ENCODE peak calls at places on chromosome 4, in five cellular contexts. L, K, Z, W and R are unnamed samples.

GRCh38 chr4:37994569-37994968 is 34.4 kb downstream of the PTTG2 start:
- DNase-seq in L (no peak), K (no peak), Z (no peak), W (no peak), R (no peak)

GRCh38 chr4:2247128-2248043 is 5.5 kb upstream of the HAUS3 start:
- DNase-seq in L (peak), K (no peak), Z (no peak), W (no peak), R (no peak)

GRCh38 chr4:41009411-41009810 is 204.9 kb downstream of the APBB2 start:
- DNase-seq in L (no peak), K (no peak), Z (no peak), W (no peak), R (no peak)

GRCh38 chr4:136664988-136665387 is 867.3 kb downstream of the PCDH18 start:
- DNase-seq in L (no peak), K (no peak), Z (no peak), W (no peak), R (no peak)

GRCh38 chr4:4326136-4326535 is 36.1 kb downstream of the ZBTB49 start:
- DNase-seq in L (no peak), K (no peak), Z (no peak), W (no peak), R (no peak)

GRCh38 chr4:23654791-23655190 is 235.1 kb downstream of the PPARGC1A start:
- DNase-seq in L (no peak), K (no peak), Z (no peak), W (no peak), R (no peak)

GRCh38 chr4:94352996-94353395 is 10.4 kb upstream of the HPGDS start:
- DNase-seq in L (no peak), K (no peak), Z (no peak), W (no peak), R (peak)

GRCh38 chr4:164943192-164943591 is 34.3 kb downstream of the TRIM61 start:
- DNase-seq in L (no peak), K (no peak), Z (no peak), W (no peak), R (no peak)

GRCh38 chr4:149830823-149831222 is 15.2 kb upstream of the IQCM start:
- DNase-seq in L (no peak), K (no peak), Z (no peak), W (no peak), R (no peak)

GRCh38 chr4:104743141-104743748 is 248.6 kb upstream of the CXXC4 start:
- DNase-seq in L (no peak), K (no peak), Z (no peak), W (no peak), R (no peak)

GRCh38 chr4:87185471-87185870 is 34.9 kb downstream of the KLHL8 start:
- DNase-seq in L (no peak), K (no peak), Z (no peak), W (no peak), R (no peak)

GRCh38 chr4:98945297-98945850 is 16.4 kb upstream of the EIF4E start:
- DNase-seq in L (no peak), K (no peak), Z (no peak), W (no peak), R (no peak)

GRCh38 chr4:94648699-94649098 is 109.1 kb upstream of the BMPR1B start:
- DNase-seq in L (no peak), K (no peak), Z (no peak), W (no peak), R (no peak)

GRCh38 chr4:76767983-76768382 is 130.0 kb downstream of the SOWAHB start:
- DNase-seq in L (no peak), K (no peak), Z (peak), W (no peak), R (no peak)

GRCh38 chr4:76760214-76760613 is 137.7 kb downstream of the SOWAHB start:
- DNase-seq in L (no peak), K (no peak), Z (peak), W (no peak), R (no peak)

GRCh38 chr4:76764251-76764650 is 133.7 kb downstream of the SOWAHB start:
- DNase-seq in L (no peak), K (no peak), Z (peak), W (no peak), R (no peak)

GRCh38 chr4:76762136-76763130 is 135.5 kb downstream of the SOWAHB start:
- DNase-seq in L (no peak), K (no peak), Z (peak), W (no peak), R (no peak)

GRCh38 chr4:76765473-76766183 is 132.3 kb downstream of the SOWAHB start:
- DNase-seq in L (no peak), K (no peak), Z (no peak), W (no peak), R (peak)
- H3K27ac ChIP-seq in L (no peak), K (no peak), Z (no peak), W (no peak), R (no peak)

DNA sequence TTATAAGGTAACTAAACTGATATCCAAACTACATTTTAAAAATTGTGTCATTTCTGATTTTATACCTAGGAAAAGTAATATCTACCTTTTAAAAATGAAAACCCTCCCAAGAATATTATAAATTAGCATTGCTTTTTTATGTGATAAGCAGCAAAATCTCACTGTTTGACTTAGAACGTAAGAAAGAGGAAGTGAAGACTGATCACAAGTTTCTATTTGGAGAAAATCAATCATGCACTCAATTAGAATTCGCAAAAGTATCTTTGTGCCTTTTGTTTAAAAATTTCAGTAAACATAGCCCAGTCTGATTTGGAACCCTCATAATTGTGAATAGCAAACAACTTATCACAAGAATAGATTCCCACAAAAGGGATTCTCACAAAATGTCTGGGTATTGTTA is 142.7 kb downstream of the TENM3 start:
- DNase-seq in L (no peak), K (no peak), Z (no peak), W (no peak), R (no peak)
- H3K27ac ChIP-seq in L (no peak), K (no peak), Z (no peak), W (no peak), R (no peak)

GRCh38 chr4:48752726-48753125 is 27.4 kb downstream of the FRYL start:
- DNase-seq in L (no peak), K (no peak), Z (peak), W (no peak), R (peak)

GRCh38 chr4:48746608-48747374 is 33.3 kb downstream of the FRYL start:
- DNase-seq in L (no peak), K (no peak), Z (peak), W (peak), R (no peak)

GRCh38 chr4:48752256-48752655 is 27.8 kb downstream of the FRYL start:
- DNase-seq in L (no peak), K (no peak), Z (no peak), W (no peak), R (no peak)

DNA sequence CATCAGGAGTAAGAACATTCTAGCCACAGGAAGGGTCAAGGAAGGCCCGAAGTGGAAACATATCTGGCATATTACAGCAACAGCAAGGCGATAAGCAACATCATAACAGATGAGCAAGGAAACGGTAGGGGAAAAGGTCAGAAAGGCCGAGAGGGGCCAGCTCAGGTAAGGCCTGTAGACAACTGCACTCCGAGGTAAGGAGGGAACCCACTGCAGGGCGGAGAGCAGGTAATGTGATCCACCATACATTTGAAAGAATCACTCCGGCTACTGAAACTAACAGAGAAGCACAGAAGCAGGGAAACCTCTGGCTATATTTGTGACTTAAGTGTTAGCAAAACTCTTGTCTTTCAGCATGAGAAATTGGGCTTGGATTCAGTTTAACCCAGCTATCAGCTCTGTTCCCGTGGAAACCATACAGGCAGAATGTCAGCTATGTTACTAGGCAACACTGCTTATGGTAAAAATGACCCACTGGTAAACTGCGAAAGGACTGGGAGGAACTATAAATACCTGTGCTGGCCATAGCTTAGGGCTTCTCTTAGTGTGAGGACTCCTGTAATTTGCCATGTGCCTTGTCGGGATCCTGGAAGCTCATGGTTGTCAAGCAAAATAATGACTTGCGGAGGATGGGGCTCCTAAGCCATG is 31.0 kb downstream of the FRYL start:
- DNase-seq in L (no peak), K (no peak), Z (peak), W (no peak), R (peak)
- H3K27ac ChIP-seq in L (peak), K (peak), Z (no peak), W (no peak), R (peak)

DNA sequence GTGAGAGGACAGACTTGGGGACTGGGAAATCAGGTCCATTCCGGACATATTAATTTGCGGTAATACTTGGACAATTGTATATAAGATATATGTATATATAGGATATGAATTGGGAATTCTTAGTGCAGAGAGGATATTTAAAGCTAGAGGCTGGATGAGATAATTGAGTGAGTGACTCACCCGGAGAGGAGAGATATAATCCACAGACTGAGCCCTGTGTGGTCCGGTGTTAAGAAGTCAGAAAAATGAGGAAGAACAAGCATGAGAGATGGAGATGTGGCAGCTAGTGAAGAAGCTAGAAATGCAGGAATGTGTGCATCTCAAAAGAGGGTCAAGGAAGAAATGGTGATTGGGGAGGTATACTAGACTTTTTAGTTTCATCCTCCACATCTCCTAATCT is 336.2 kb downstream of the SLC7A11 start:
- DNase-seq in L (no peak), K (no peak), Z (no peak), W (no peak), R (no peak)
- H3K27ac ChIP-seq in L (no peak), K (no peak), Z (no peak), W (no peak), R (no peak)

DNA sequence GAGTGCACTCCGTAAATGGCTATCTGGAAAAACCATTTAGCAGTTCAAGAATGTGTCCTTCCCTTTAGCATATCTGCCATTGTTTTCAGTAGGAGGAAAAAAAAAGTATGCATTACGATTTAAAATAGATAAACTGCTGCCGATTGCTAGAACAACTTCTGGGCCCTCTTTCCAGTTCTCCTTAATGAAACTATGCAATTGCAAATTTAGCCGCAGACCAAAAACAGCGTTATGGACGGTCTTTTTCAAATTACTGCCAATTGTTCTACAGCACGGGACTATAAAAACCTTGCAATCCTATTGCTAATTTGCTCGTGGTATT is 1.3 kb upstream of the CAMK2D start:
- DNase-seq in L (no peak), K (no peak), Z (no peak), W (no peak), R (no peak)
- H3K27ac ChIP-seq in L (peak), K (peak), Z (peak), W (peak), R (peak)

DNA sequence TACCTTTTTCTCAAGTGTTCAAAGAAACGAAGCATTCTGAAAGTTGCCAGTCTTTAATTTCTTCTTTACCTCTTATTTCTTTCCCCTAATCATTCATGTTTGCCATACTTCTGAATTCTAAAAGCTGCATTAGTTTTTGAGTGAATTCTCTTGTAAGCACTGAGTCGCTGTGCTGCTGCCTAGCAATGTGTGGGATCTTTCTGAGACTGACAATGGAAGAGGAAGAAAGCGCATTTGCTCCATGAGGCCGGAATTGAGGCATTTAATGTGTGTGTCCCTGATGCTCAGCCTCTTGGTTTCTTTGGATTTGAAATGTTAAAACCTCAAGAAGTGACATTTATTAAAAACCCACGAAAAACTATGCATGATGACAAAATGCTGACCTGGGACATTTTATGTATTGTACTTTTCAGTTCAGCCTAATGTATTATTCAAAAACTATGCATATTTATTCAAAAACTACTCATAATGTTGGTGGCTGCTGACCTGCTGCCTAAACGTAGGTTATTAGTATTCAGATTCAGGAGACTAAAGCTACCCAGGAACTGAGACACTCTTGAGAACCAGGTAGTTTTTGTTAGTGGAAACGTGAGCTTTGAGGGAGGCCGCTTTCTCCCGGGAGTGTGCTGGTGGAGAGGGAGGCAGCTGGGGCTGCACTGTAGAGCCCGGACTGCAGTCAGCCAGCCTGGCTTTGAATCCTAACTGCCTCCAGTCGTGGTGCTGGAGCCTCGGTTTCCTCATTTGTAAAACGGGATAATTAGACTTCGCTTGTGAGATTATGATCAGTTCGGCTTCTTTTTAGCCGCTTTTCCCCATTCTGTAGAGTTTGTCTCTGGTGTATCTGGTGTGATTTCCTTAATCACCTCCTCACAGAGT is 11.3 kb downstream of the RGS12 start:
- DNase-seq in L (no peak), K (no peak), Z (no peak), W (no peak), R (no peak)
- H3K27ac ChIP-seq in L (no peak), K (peak), Z (no peak), W (no peak), R (no peak)

GRCh38 chr4:3294401-3295241 is 1.8 kb downstream of the RGS12 start:
- DNase-seq in L (no peak), K (peak), Z (no peak), W (no peak), R (no peak)
- H3K27ac ChIP-seq in L (peak), K (peak), Z (no peak), W (no peak), R (no peak)

GRCh38 chr4:7979652-7979968 is 39.9 kb upstream of the AFAP1 start:
- DNase-seq in L (no peak), K (no peak), Z (peak), W (no peak), R (no peak)

GRCh38 chr4:7976634-7977033 is 37.0 kb upstream of the AFAP1 start:
- DNase-seq in L (no peak), K (no peak), Z (no peak), W (no peak), R (no peak)

GRCh38 chr4:7978907-7979651 is 39.4 kb upstream of the AFAP1 start:
- DNase-seq in L (no peak), K (no peak), Z (peak), W (no peak), R (no peak)

GRCh38 chr4:7980036-7980435 is 40.4 kb upstream of the AFAP1 start:
- DNase-seq in L (no peak), K (no peak), Z (no peak), W (no peak), R (peak)

DNA sequence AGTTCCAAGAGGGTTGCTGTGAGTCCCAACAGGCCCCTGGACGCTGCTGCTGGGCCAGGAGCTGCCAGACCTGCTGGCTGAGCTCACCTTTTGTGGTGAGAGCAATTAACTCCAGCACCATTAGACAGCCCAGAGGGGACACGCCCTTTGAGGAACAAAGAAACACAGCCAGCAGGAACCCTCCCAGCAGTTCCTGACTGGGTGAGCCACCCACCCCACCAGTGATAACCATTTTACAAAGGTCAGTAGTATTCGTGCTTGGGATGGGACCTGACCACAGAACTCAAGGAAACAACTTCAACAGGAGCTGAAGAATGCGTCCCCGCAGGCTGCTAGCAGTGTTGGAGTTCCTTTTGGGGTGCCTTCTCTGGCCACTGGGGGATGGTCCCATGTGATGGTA is 38.8 kb upstream of the AFAP1 start:
- DNase-seq in L (no peak), K (no peak), Z (peak), W (no peak), R (peak)
- H3K27ac ChIP-seq in L (no peak), K (no peak), Z (no peak), W (no peak), R (no peak)